ENCODE peak calls at places on chromosomes 2 and 18, in five cellular contexts. Q, B, C, X and M are unnamed samples.

GRCh38 chr18:79394438-79395307 is 1.1 kb upstream of the NFATC1 start:
- DNase-seq in X (peak), Q (peak), B (no peak), C (no peak), M (peak)

GRCh38 chr2:68200157-68200787 is 42.6 kb downstream of the PNO1 start:
- DNase-seq in B (no peak), X (no peak), Q (peak), C (no peak), M (no peak)

GRCh38 chr2:211014376-211014775 is 458.0 kb downstream of the CPS1 start:
- DNase-seq in C (no peak), X (no peak), B (no peak), Q (no peak), M (no peak)

GRCh38 chr2:131417886-131418285 is 53.9 kb upstream of the RAB6D start:
- DNase-seq in Q (no peak), B (no peak), X (no peak), C (no peak), M (no peak)

GRCh38 chr2:176392125-176392704 is 123.0 kb downstream of the MTX2 start:
- DNase-seq in B (no peak), C (no peak), Q (no peak), X (no peak), M (no peak)

GRCh38 chr2:151853070-151853758 is 25.0 kb upstream of the ARL5A start:
- DNase-seq in Q (no peak), X (no peak), C (no peak), B (no peak), M (no peak)

GRCh38 chr2:203685081-203685621 is 21.3 kb upstream of the CD28 start:
- DNase-seq in B (no peak), Q (no peak), C (no peak), X (no peak), M (no peak)

GRCh38 chr2:18518116-18519111 is 42.0 kb downstream of the RDH14 start:
- DNase-seq in C (no peak), B (no peak), Q (no peak), X (no peak), M (no peak)

GRCh38 chr2:8547284-8548064 is 134.4 kb upstream of the ID2 start:
- DNase-seq in C (no peak), X (no peak), Q (no peak), B (no peak), M (no peak)

GRCh38 chr2:112140899-112141622 is 2.9 kb downstream of the FBLN7 start:
- DNase-seq in B (no peak), C (no peak), Q (no peak), X (no peak), M (no peak)

GRCh38 chr18:68428026-68428425 is 286.9 kb downstream of the TMX3 start:
- DNase-seq in C (no peak), Q (no peak), B (no peak), X (no peak), M (no peak)

GRCh38 chr2:112062894-112063293 is 7.8 kb downstream of the TMEM87B start:
- DNase-seq in B (no peak), X (no peak), C (no peak), Q (peak), M (no peak)

GRCh38 chr18:51433881-51434280 is 236.4 kb upstream of the MEX3C start:
- DNase-seq in X (no peak), C (no peak), Q (no peak), B (no peak), M (no peak)

GRCh38 chr2:128442053-128442751 is 123.5 kb upstream of the HS6ST1 start:
- DNase-seq in X (peak), B (no peak), C (no peak), Q (no peak), M (no peak)

GRCh38 chr18:48079885-48080284 is 149.4 kb upstream of the SMAD2 start:
- DNase-seq in B (no peak), X (no peak), Q (no peak), C (no peak), M (no peak)

GRCh38 chr2:203626952-203627681 is 79.3 kb upstream of the CD28 start:
- DNase-seq in Q (no peak), B (no peak), C (no peak), X (no peak), M (no peak)

GRCh38 chr2:119469131-119469530 is 37.5 kb downstream of the TMEM37 start:
- DNase-seq in C (no peak), Q (no peak), B (no peak), X (no peak), M (no peak)